ENCODE peak calls at places on chromosomes 7 and 10, in five cellular contexts. One of them, this sample, is unnamed.

GRCh38 chr7:105664816-105665525 is 83.7 kb upstream of the EFCAB10 start:
- DNase-seq in BE2C: peak
- DNase-seq in RWPE1: no peak
- DNase-seq in endothelial cell: no peak
- DNase-seq in transverse colon: no peak
- DNase-seq in this sample: no peak

GRCh38 chr7:95628831-95629439 is 32.6 kb upstream of the PDK4 start:
- DNase-seq in transverse colon: no peak
- DNase-seq in BE2C: no peak
- DNase-seq in RWPE1: no peak
- DNase-seq in endothelial cell: no peak
- DNase-seq in this sample: no peak

GRCh38 chr7:125316451-125316850 is 386.8 kb upstream of the POT1 start:
- DNase-seq in endothelial cell: peak
- DNase-seq in transverse colon: no peak
- DNase-seq in BE2C: peak
- DNase-seq in RWPE1: peak
- DNase-seq in this sample: no peak

GRCh38 chr10:29392376-29393021 is 103.6 kb downstream of the LYZL1 start:
- DNase-seq in BE2C: peak
- DNase-seq in RWPE1: peak
- DNase-seq in transverse colon: peak
- DNase-seq in endothelial cell: peak
- DNase-seq in this sample: peak

GRCh38 chr7:484365-485101 is 35.1 kb downstream of the PDGFA start:
- DNase-seq in endothelial cell: no peak
- DNase-seq in RWPE1: no peak
- DNase-seq in transverse colon: no peak
- DNase-seq in BE2C: no peak
- DNase-seq in this sample: no peak

GRCh38 chr10:127159648-127160245 is 36.6 kb downstream of the INSYN2A start:
- DNase-seq in RWPE1: no peak
- DNase-seq in endothelial cell: no peak
- DNase-seq in BE2C: no peak
- DNase-seq in transverse colon: no peak
- DNase-seq in this sample: no peak

GRCh38 chr7:28955356-28955722 is 2.8 kb downstream of the TRIL start:
- DNase-seq in BE2C: no peak
- DNase-seq in RWPE1: no peak
- DNase-seq in transverse colon: no peak
- DNase-seq in endothelial cell: no peak
- DNase-seq in this sample: no peak

GRCh38 chr7:1712907-1713501 is 42.9 kb downstream of the ELFN1 start:
- DNase-seq in transverse colon: no peak
- DNase-seq in endothelial cell: no peak
- DNase-seq in RWPE1: no peak
- DNase-seq in BE2C: peak
- DNase-seq in this sample: no peak

GRCh38 chr7:2116903-2117680 is 115.7 kb downstream of the MAD1L1 start:
- DNase-seq in transverse colon: no peak
- DNase-seq in RWPE1: no peak
- DNase-seq in BE2C: peak
- DNase-seq in endothelial cell: no peak
- DNase-seq in this sample: no peak

GRCh38 chr7:112770051-112770450 is 20.1 kb downstream of the TMEM168 start:
- DNase-seq in transverse colon: no peak
- DNase-seq in BE2C: no peak
- DNase-seq in RWPE1: peak
- DNase-seq in endothelial cell: no peak
- DNase-seq in this sample: no peak

GRCh38 chr10:2933519-2933918 is 133.8 kb upstream of the PFKP start:
- DNase-seq in BE2C: no peak
- DNase-seq in endothelial cell: no peak
- DNase-seq in RWPE1: no peak
- DNase-seq in transverse colon: no peak
- DNase-seq in this sample: no peak

GRCh38 chr7:98165827-98166667 is 45.2 kb upstream of the BHLHA15 start:
- DNase-seq in RWPE1: no peak
- DNase-seq in BE2C: peak
- DNase-seq in endothelial cell: peak
- DNase-seq in transverse colon: peak
- DNase-seq in this sample: peak

GRCh38 chr10:56547163-56547562 is 186.1 kb upstream of the ZWINT start:
- DNase-seq in transverse colon: no peak
- DNase-seq in endothelial cell: no peak
- DNase-seq in BE2C: peak
- DNase-seq in RWPE1: no peak
- DNase-seq in this sample: no peak

GRCh38 chr7:69256634-69257081 is 341.6 kb upstream of the AUTS2 start:
- DNase-seq in endothelial cell: no peak
- DNase-seq in BE2C: no peak
- DNase-seq in transverse colon: peak
- DNase-seq in RWPE1: no peak
- DNase-seq in this sample: no peak

GRCh38 chr10:13347235-13348156 is 597 bp downstream of the SEPHS1 start:
- DNase-seq in transverse colon: peak
- DNase-seq in RWPE1: peak
- DNase-seq in BE2C: peak
- DNase-seq in endothelial cell: peak
- DNase-seq in this sample: peak

GRCh38 chr10:105279101-105279500 is 638.0 kb downstream of the SORCS3 start:
- DNase-seq in transverse colon: no peak
- DNase-seq in BE2C: no peak
- DNase-seq in endothelial cell: no peak
- DNase-seq in RWPE1: no peak
- DNase-seq in this sample: no peak

GRCh38 chr7:746074-747061 is 19.3 kb upstream of the PRKAR1B start:
- DNase-seq in RWPE1: no peak
- DNase-seq in transverse colon: no peak
- DNase-seq in endothelial cell: no peak
- DNase-seq in BE2C: no peak
- DNase-seq in this sample: no peak

GRCh38 chr7:19117870-19118608 is 603 bp upstream of the TWIST1 start:
- DNase-seq in transverse colon: no peak
- DNase-seq in RWPE1: no peak
- DNase-seq in endothelial cell: peak
- DNase-seq in BE2C: no peak
- DNase-seq in this sample: no peak

GRCh38 chr7:46285856-46286255 is 364.8 kb upstream of the IGFBP3 start:
- DNase-seq in transverse colon: no peak
- DNase-seq in BE2C: no peak
- DNase-seq in RWPE1: no peak
- DNase-seq in endothelial cell: no peak
- DNase-seq in this sample: no peak

GRCh38 chr10:78535716-78536218 is 502.1 kb downstream of the RPS24 start:
- DNase-seq in endothelial cell: no peak
- DNase-seq in transverse colon: peak
- DNase-seq in RWPE1: no peak
- DNase-seq in BE2C: no peak
- DNase-seq in this sample: no peak

GRCh38 chr7:30733691-30734090 is 18.2 kb upstream of the INMT start:
- DNase-seq in transverse colon: no peak
- DNase-seq in BE2C: no peak
- DNase-seq in RWPE1: no peak
- DNase-seq in endothelial cell: no peak
- DNase-seq in this sample: no peak

GRCh38 chr10:4120454-4120853 is 335.4 kb upstream of the KLF6 start:
- DNase-seq in transverse colon: peak
- DNase-seq in endothelial cell: no peak
- DNase-seq in BE2C: no peak
- DNase-seq in RWPE1: no peak
- DNase-seq in this sample: no peak

GRCh38 chr10:92727141-92727540 is 37.4 kb downstream of the HHEX start:
- DNase-seq in transverse colon: no peak
- DNase-seq in endothelial cell: no peak
- DNase-seq in BE2C: no peak
- DNase-seq in RWPE1: no peak
- DNase-seq in this sample: no peak

GRCh38 chr10:74957199-74958084 is 131.0 kb downstream of the KAT6B start:
- DNase-seq in RWPE1: no peak
- DNase-seq in transverse colon: no peak
- DNase-seq in endothelial cell: no peak
- DNase-seq in BE2C: no peak
- DNase-seq in this sample: no peak

GRCh38 chr7:102152672-102153585 is 133.7 kb upstream of the SH2B2 start:
- DNase-seq in endothelial cell: peak
- DNase-seq in BE2C: no peak
- DNase-seq in RWPE1: peak
- DNase-seq in transverse colon: no peak
- DNase-seq in this sample: no peak

GRCh38 chr10:131970946-131971345 is 10.8 kb downstream of the BNIP3 start:
- DNase-seq in RWPE1: no peak
- DNase-seq in endothelial cell: no peak
- DNase-seq in BE2C: no peak
- DNase-seq in transverse colon: no peak
- DNase-seq in this sample: no peak

GRCh38 chr7:3200504-3200903 is 100.5 kb upstream of the SDK1 start:
- DNase-seq in endothelial cell: peak
- DNase-seq in BE2C: no peak
- DNase-seq in RWPE1: peak
- DNase-seq in transverse colon: peak
- DNase-seq in this sample: no peak

GRCh38 chr10:29266641-29267040 is 22.2 kb upstream of the LYZL1 start:
- DNase-seq in BE2C: peak
- DNase-seq in endothelial cell: no peak
- DNase-seq in transverse colon: no peak
- DNase-seq in RWPE1: no peak
- DNase-seq in this sample: peak

GRCh38 chr7:5774790-5775189 is 6.7 kb downstream of the RNF216 start:
- DNase-seq in BE2C: no peak
- DNase-seq in endothelial cell: no peak
- DNase-seq in transverse colon: no peak
- DNase-seq in RWPE1: no peak
- DNase-seq in this sample: no peak

GRCh38 chr10:73909716-73910115 is 1.2 kb upstream of the PLAU start:
- DNase-seq in RWPE1: no peak
- DNase-seq in transverse colon: no peak
- DNase-seq in BE2C: no peak
- DNase-seq in endothelial cell: no peak
- DNase-seq in this sample: no peak

GRCh38 chr7:27103489-27104226 is 1.2 kb upstream of the HOXA2 start:
- DNase-seq in endothelial cell: no peak
- DNase-seq in RWPE1: no peak
- DNase-seq in BE2C: no peak
- DNase-seq in transverse colon: peak
- DNase-seq in this sample: no peak

GRCh38 chr7:47405921-47406765 is 175.8 kb downstream of the TNS3 start:
- DNase-seq in endothelial cell: no peak
- DNase-seq in transverse colon: peak
- DNase-seq in BE2C: no peak
- DNase-seq in RWPE1: peak
- DNase-seq in this sample: no peak

GRCh38 chr10:86291616-86292340 is 74.8 kb downstream of the GRID1 start:
- DNase-seq in endothelial cell: peak
- DNase-seq in transverse colon: no peak
- DNase-seq in RWPE1: no peak
- DNase-seq in BE2C: no peak
- DNase-seq in this sample: no peak

GRCh38 chr10:35398355-35398754 is 62.0 kb downstream of the CCNY start:
- DNase-seq in transverse colon: no peak
- DNase-seq in endothelial cell: no peak
- DNase-seq in RWPE1: no peak
- DNase-seq in BE2C: no peak
- DNase-seq in this sample: no peak

GRCh38 chr10:122051609-122052385 is 62.8 kb downstream of the TACC2 start:
- DNase-seq in transverse colon: peak
- DNase-seq in BE2C: peak
- DNase-seq in endothelial cell: peak
- DNase-seq in RWPE1: peak
- DNase-seq in this sample: peak

GRCh38 chr7:141231018-141231792 is 157.3 kb downstream of the TMEM178B start:
- DNase-seq in endothelial cell: peak
- DNase-seq in RWPE1: no peak
- DNase-seq in BE2C: peak
- DNase-seq in transverse colon: no peak
- DNase-seq in this sample: peak
- TF ChIP-seq CTCF in endothelial cell: no peak
- TF ChIP-seq CTCF in RWPE1: no peak
- TF ChIP-seq CTCF in BE2C: peak
- TF ChIP-seq CTCF in transverse colon: no peak
- TF ChIP-seq CTCF in this sample: peak

GRCh38 chr10:115026041-115026779 is 67.0 kb upstream of the ATRNL1 start:
- DNase-seq in RWPE1: no peak
- DNase-seq in endothelial cell: no peak
- DNase-seq in transverse colon: no peak
- DNase-seq in BE2C: peak
- DNase-seq in this sample: no peak
- TF ChIP-seq CTCF in RWPE1: no peak
- TF ChIP-seq CTCF in endothelial cell: no peak
- TF ChIP-seq CTCF in transverse colon: no peak
- TF ChIP-seq CTCF in BE2C: peak
- TF ChIP-seq CTCF in this sample: no peak

DNA sequence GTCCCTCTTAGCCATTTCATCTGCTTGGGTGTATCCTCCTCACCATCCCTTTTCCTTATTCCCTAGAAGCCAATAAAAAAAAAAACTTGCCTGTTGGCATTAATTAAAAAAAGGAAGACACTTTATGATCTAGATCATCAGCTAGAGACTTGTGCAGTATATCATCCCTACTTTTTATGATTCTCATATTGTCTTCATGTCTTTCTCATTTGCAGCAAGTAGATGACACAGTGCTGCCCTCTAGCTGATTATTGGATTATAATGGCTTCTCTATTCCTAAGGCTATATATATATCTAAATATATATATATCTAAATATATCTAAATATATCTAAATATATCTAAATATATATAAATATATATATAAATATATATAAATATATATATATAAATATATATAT is 272.4 kb upstream of the LRGUK start:
- DNase-seq in RWPE1: peak
- DNase-seq in BE2C: no peak
- DNase-seq in endothelial cell: no peak
- DNase-seq in transverse colon: no peak
- DNase-seq in this sample: no peak
- TF ChIP-seq CTCF in RWPE1: peak
- TF ChIP-seq CTCF in BE2C: peak
- TF ChIP-seq CTCF in endothelial cell: peak
- TF ChIP-seq CTCF in transverse colon: peak
- TF ChIP-seq CTCF in this sample: peak

GRCh38 chr7:99438573-99439480 is at the start of the genes CPSF4 and PTCD1:
- DNase-seq in transverse colon: peak
- DNase-seq in RWPE1: peak
- DNase-seq in endothelial cell: peak
- DNase-seq in BE2C: peak
- DNase-seq in this sample: peak
- TF ChIP-seq CTCF in transverse colon: no peak
- TF ChIP-seq CTCF in RWPE1: no peak
- TF ChIP-seq CTCF in endothelial cell: no peak
- TF ChIP-seq CTCF in BE2C: no peak
- TF ChIP-seq CTCF in this sample: no peak

GRCh38 chr10:123642697-123643096 is 23.5 kb upstream of the GPR26 start:
- DNase-seq in RWPE1: no peak
- DNase-seq in transverse colon: peak
- DNase-seq in endothelial cell: no peak
- DNase-seq in BE2C: no peak
- DNase-seq in this sample: no peak
- TF ChIP-seq CTCF in RWPE1: no peak
- TF ChIP-seq CTCF in transverse colon: no peak
- TF ChIP-seq CTCF in endothelial cell: no peak
- TF ChIP-seq CTCF in BE2C: peak
- TF ChIP-seq CTCF in this sample: no peak

This sample was measured in neural crest cell.